ENCODE peak calls at places on chromosomes 2 and 18, in four cellular contexts. One of them, this sample, is unnamed.

GRCh38 chr2:38581193-38582147 is 21.3 kb downstream of the HNRNPLL start:
- DNase-seq in neuronal stem cell: peak; percentile 51
- DNase-seq in IMR-90: peak; percentile 82
- DNase-seq in astrocyte: peak; percentile 49
- DNase-seq in this sample: peak; percentile 61

GRCh38 chr2:46381263-46381849 is 84.1 kb downstream of the EPAS1 start:
- DNase-seq in IMR-90: peak; percentile 30
- DNase-seq in astrocyte: peak; percentile 2
- DNase-seq in neuronal stem cell: no peak
- DNase-seq in this sample: peak; percentile 11

GRCh38 chr2:172096661-172097547 is 5.8 kb downstream of the DLX2 start:
- DNase-seq in neuronal stem cell: peak; percentile 33
- DNase-seq in IMR-90: peak; percentile 39
- DNase-seq in astrocyte: peak; percentile 39
- DNase-seq in this sample: no peak

GRCh38 chr2:238489431-238489830 is 62.7 kb downstream of the ASB1 start:
- DNase-seq in IMR-90: no peak
- DNase-seq in neuronal stem cell: no peak
- DNase-seq in astrocyte: no peak
- DNase-seq in this sample: no peak

GRCh38 chr2:239944706-239945551 is 80.2 kb downstream of the NDUFA10 start:
- DNase-seq in astrocyte: no peak
- DNase-seq in IMR-90: peak; percentile 44
- DNase-seq in neuronal stem cell: no peak
- DNase-seq in this sample: peak; percentile 18

GRCh38 chr2:223941579-223942277 is 3.4 kb downstream of the WDFY1 start:
- DNase-seq in IMR-90: peak; percentile 83
- DNase-seq in neuronal stem cell: no peak
- DNase-seq in astrocyte: peak; percentile 94
- DNase-seq in this sample: peak; percentile 95

GRCh38 chr2:121228521-121228920 is 56.5 kb downstream of the TFCP2L1 start:
- DNase-seq in neuronal stem cell: no peak
- DNase-seq in astrocyte: no peak
- DNase-seq in IMR-90: no peak
- DNase-seq in this sample: no peak

GRCh38 chr2:127605691-127606277 is 40.2 kb upstream of the GPR17 start:
- DNase-seq in IMR-90: no peak
- DNase-seq in neuronal stem cell: no peak
- DNase-seq in astrocyte: no peak
- DNase-seq in this sample: no peak

GRCh38 chr18:75353357-75353756 is 74.1 kb downstream of the SMIM21 start:
- DNase-seq in neuronal stem cell: no peak
- DNase-seq in IMR-90: no peak
- DNase-seq in astrocyte: no peak
- DNase-seq in this sample: no peak

GRCh38 chr18:75350440-75350839 is 77.1 kb downstream of the SMIM21 start:
- DNase-seq in neuronal stem cell: peak; percentile 18
- DNase-seq in IMR-90: no peak
- DNase-seq in astrocyte: peak; percentile 68
- DNase-seq in this sample: no peak

GRCh38 chr18:75346671-75347070 is 80.8 kb downstream of the SMIM21 start:
- DNase-seq in neuronal stem cell: no peak
- DNase-seq in astrocyte: no peak
- DNase-seq in IMR-90: no peak
- DNase-seq in this sample: no peak

GRCh38 chr18:75351409-75351808 is 76.1 kb downstream of the SMIM21 start:
- DNase-seq in astrocyte: no peak
- DNase-seq in neuronal stem cell: no peak
- DNase-seq in IMR-90: no peak
- DNase-seq in this sample: no peak

DNA sequence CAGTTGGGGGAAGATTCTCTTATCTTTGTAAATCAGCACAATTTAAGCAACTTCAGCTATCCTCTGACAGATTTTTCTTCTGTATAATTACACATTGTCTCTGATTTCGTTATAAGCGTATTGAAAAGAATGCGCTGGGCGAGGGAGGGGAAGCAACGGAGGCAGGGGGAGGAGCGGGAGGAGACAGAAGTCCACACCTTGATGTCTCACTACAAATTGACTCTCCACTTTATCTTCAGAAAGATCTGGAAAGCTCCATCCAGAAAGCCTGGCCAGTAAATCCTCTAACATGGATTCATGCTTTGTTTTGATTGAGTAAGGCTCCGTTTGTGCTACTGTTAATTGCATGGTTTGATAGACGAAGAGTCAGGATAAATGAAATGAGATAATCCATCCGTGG is 76.6 kb downstream of the SMIM21 start:
- DNase-seq in IMR-90: no peak
- DNase-seq in astrocyte: no peak
- DNase-seq in neuronal stem cell: no peak
- DNase-seq in this sample: no peak
- H3K9me3 ChIP-seq in IMR-90: peaks cover 6% of the 10 kb centered on the region
- H3K9me3 ChIP-seq in astrocyte: peaks cover 6% of the 10 kb centered on the region
- H3K9me3 ChIP-seq in neuronal stem cell: peaks cover 5% of the 10 kb centered on the region
- H3K9me3 ChIP-seq in this sample: no peaks in the 10 kb centered on the region

DNA sequence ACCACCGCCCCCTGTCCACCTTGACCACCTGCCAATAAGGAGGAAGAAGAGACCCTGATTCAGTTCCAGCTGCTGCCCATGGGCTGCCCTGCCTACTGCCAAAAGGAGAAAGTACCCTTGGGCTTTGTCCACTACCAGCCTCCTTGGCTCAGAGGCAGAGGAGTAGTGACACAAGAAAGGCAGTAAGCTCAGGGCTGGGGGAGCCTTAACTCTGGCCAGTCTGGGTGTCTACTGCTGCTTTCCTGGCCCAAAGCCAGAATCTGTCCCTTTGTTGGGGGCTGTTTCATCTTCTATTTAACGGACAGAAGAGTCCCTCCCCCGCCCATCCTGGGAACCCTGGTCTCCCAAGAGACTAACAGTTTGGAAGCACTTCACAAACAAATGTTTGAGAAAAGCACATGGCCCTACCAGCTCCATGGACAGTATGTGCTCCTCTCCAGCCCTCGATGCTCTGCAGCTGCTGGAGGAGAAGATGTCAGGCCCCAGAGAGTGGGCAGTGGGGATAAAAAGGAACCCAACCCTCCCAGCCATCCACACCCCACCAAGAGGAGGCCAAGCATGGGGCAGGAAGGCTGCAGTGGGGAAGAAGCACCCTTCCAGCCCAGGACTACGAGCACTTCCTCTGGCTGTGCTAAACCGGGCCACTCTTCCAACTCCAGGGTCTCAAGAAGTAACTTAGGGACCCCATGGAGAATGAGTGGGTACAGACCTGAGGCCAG is 1.3 kb downstream of the ATG9A start:
- DNase-seq in astrocyte: no peak
- DNase-seq in neuronal stem cell: no peak
- DNase-seq in IMR-90: no peak
- DNase-seq in this sample: no peak
- H2AFZ ChIP-seq in astrocyte: no peak overlapping the region
- H2AFZ ChIP-seq in neuronal stem cell: no peak overlapping the region
- H2AFZ ChIP-seq in IMR-90: peak overlapping the region; percentile 99
- H2AFZ ChIP-seq in this sample: no peak overlapping the region

DNA sequence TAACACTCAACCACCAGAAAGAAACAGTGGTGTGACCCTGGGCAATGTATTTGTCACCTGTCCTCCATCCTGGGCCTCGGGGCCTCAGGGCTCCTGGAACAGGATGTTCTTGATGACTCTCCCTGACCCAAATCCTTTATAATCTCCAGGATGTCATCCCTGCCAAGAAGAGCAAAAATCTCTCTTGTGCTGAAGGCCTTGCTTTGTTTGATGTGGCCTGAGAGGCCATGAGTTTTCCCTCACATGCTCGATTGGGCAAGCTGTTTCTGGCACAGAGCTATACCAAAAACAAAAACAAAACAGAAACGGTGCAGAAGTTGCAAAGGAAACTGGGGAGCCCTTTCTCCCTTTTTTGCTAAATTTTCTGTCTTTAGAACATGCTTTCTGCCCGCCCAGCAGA is 35.7 kb upstream of the ST3GAL5 start:
- DNase-seq in astrocyte: peak; percentile 44
- DNase-seq in neuronal stem cell: no peak
- DNase-seq in IMR-90: peak; percentile 51
- DNase-seq in this sample: peak; percentile 51
- H3K9ac ChIP-seq in astrocyte: no peak overlapping the region
- H3K9ac ChIP-seq in neuronal stem cell: no peak overlapping the region
- H3K9ac ChIP-seq in IMR-90: no peak overlapping the region
- H3K9ac ChIP-seq in this sample: no peak overlapping the region

DNA sequence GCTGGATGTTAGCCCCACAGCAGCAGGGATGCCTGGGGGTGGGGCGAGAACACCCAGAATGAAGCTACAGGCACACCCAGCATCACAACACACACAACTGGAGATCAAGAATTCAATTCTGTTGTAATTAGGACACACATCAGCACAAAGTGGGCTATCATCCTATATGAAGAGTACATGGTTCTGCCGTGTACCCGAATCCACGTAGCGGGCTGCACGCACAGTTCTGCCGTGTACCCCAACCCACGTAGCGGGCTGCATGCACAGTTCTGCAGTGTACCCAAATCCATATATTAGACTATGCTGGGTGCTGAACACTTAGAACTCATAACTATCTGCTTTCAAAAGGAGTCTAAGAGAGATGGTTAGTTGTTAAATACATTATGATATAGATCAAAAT is 86.5 kb downstream of the EIPR1 start:
- DNase-seq in neuronal stem cell: no peak
- DNase-seq in IMR-90: no peak
- DNase-seq in astrocyte: no peak
- DNase-seq in this sample: no peak
- H3K9me3 ChIP-seq in neuronal stem cell: peaks cover 2% of the 10 kb centered on the region
- H3K9me3 ChIP-seq in IMR-90: no peaks in the 10 kb centered on the region
- H3K9me3 ChIP-seq in astrocyte: no peaks in the 10 kb centered on the region
- H3K9me3 ChIP-seq in this sample: no peaks in the 10 kb centered on the region

DNA sequence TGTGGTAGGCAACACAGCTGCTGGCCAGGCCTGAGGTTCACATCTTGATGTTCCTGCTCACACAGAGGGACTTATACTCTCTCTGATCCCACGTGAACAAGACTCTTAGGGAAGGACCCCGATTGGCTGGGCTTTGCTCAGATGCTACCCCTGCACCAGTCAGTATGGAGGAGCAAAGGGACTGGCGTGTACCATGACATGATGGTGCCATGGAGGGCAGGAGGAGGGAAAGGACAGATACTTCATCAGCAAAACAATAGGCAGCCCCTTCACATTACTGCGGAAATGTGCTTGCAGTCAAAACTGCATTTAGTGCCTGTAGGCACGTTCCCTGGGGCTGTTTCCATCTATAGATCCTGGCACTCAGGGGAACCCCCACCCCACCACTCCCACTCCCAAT is 42.7 kb downstream of the ZFP36L2 start:
- DNase-seq in neuronal stem cell: no peak
- DNase-seq in IMR-90: no peak
- DNase-seq in astrocyte: no peak
- DNase-seq in this sample: no peak
- H2AFZ ChIP-seq in neuronal stem cell: no peak overlapping the region
- H2AFZ ChIP-seq in IMR-90: no peak overlapping the region
- H2AFZ ChIP-seq in astrocyte: no peak overlapping the region
- H2AFZ ChIP-seq in this sample: no peak overlapping the region

This sample was measured in fibroblast of lung.